ENCODE peak calls at places on chromosomes 4 and X, in five cellular contexts. H is fibroblast of lung, L is GM12864, Z is psoas muscle, B is astrocyte of the spinal cord. F is an unnamed sample.

GRCh38 chr4:99640676-99641075 is 17.0 kb downstream of the C4orf54 start:
- DNase-seq in L (no peak), Z (no peak), B (no peak), H (no peak), F (no peak)

GRCh38 chr4:82681759-82682158 is 116.8 kb downstream of the SCD5 start:
- DNase-seq in H (no peak), L (no peak), B (no peak), Z (no peak), F (no peak)

GRCh38 chrX:2474280-2474962 is 26.4 kb downstream of the DHRSX start:
- DNase-seq in B (no peak), H (no peak), L (no peak), Z (no peak), F (no peak)

GRCh38 chr4:1794809-1795303 is 1.8 kb downstream of the FGFR3 start:
- DNase-seq in L (no peak), H (no peak), Z (no peak), B (no peak), F (no peak)

GRCh38 chr4:184728858-184729257 is 5.0 kb downstream of the CENPU start:
- DNase-seq in L (no peak), H (peak), Z (no peak), B (peak), F (no peak)

GRCh38 chr4:82797591-82798081 is 960 bp downstream of the SCD5 start:
- DNase-seq in Z (peak), B (peak), L (no peak), H (peak), F (peak)

GRCh38 chrX:8743126-8743732 is 11.3 kb upstream of the ANOS1 start:
- DNase-seq in L (no peak), H (no peak), Z (peak), B (no peak), F (peak)

GRCh38 chrX:49067285-49068120 is 6.3 kb downstream of the PRAF2 start:
- DNase-seq in H (no peak), B (no peak), Z (no peak), L (no peak), F (no peak)

GRCh38 chrX:53287493-53288138 is 6.2 kb upstream of the IQSEC2 start:
- DNase-seq in Z (peak), L (no peak), H (peak), B (peak), F (no peak)

DNA sequence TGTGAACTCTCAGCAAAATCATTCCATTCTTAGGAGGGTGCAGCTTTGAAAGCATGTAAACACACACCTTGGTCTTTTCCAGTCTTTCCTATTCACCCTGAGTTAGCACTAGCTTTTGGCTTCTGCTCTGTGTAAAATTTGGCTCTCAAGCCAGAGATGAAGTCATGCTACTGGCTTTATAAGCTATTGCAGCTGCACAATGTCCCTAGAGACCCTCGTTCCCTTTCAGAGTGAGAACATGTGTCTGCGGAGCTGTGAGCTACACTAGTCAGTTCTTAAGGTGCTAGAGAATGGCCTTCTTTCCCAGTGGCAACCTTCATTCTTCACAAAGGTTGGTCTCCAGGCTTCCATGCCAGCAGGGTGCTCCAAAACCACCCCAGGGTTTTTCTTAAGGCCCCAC is 199.0 kb downstream of the SPATA18 start:
- DNase-seq in Z (peak), B (peak), H (no peak), L (no peak), F (no peak)
- TF ChIP-seq CTCF in Z (no peak), B (no peak), H (no peak), L (no peak), F (no peak)

DNA sequence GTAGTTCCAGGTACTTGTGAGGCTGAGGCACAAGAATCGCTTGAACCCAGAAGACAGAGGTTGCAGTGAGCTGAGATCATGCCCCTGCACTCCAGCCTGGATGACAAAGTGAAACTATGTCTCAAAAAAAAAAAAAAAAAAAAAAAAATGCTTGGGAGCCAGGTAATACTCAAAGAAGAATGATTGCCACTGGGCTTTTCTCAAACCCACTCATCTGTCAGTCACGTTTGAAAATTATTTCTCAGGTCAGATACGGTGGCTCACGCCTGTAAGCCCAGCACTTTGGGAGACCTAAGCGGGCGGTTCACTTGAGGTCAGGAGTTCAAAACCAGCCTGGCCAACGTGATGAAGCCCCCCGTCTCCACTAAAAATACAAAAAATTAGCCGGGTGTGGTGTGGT is 155.7 kb downstream of the RELL1 start:
- DNase-seq in Z (no peak), B (no peak), H (no peak), L (no peak), F (no peak)
- TF ChIP-seq CTCF in Z (no peak), B (no peak), H (no peak), L (no peak), F (no peak)

DNA sequence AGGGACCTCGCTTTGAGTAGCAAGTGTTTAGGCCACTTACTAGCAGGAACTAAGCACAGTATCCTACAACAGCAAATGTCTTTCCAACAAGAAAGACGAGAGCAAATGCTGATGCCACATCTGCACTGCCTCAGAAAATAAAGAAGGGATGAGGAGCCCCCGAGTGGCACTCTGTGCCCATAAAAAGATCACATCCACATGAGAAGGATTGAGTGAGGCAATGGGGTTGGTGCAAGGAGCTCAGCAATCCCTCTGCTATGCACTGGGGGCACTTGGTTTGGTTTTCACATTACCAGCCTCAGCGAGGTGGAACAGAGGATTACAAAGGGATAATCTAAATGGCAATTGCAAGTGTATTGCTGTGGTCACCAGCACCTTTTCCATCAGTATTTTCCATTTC is 252.8 kb upstream of the SLC7A11 start:
- DNase-seq in H (peak), B (peak), Z (no peak), L (no peak), F (no peak)
- TF ChIP-seq CTCF in H (no peak), B (peak), Z (no peak), L (peak), F (no peak)

GRCh38 chr4:150140774-150141400 is 62.6 kb downstream of the DCLK2 start:
- DNase-seq in L (no peak), B (peak), H (peak), Z (no peak), F (no peak)

GRCh38 chr4:150149381-150149780 is 71.1 kb downstream of the DCLK2 start:
- DNase-seq in L (no peak), H (peak), B (peak), Z (no peak), F (no peak)

GRCh38 chr4:150142831-150143230 is 64.6 kb downstream of the DCLK2 start:
- DNase-seq in H (no peak), Z (no peak), L (no peak), B (no peak), F (no peak)

GRCh38 chr4:150145950-150146340 is 67.7 kb downstream of the DCLK2 start:
- DNase-seq in L (no peak), H (peak), Z (no peak), B (peak), F (no peak)

GRCh38 chr4:150145090-150145949 is 67.1 kb downstream of the DCLK2 start:
- DNase-seq in L (no peak), B (peak), Z (no peak), H (peak), F (no peak)
- TF ChIP-seq CTCF in L (peak), B (peak), Z (no peak), H (peak), F (peak)

GRCh38 chrX:17744896-17745523 is 7.7 kb downstream of the SCML1 start:
- DNase-seq in L (no peak), B (peak), Z (no peak), H (no peak), F (no peak)
- TF ChIP-seq CTCF in L (no peak), B (peak), Z (peak), H (peak), F (no peak)

F was measured in mesothelial cell of epicardium.